ENCODE peak calls at places on chromosomes 3 and 15, in nine cellular contexts. One of them, this sample, is unnamed.
A peak's percentile ranks its signal among the peaks of the same experiment; 100 is the strongest.

GRCh38 chr3:153442386-153442785 is 280.4 kb downstream of the RAP2B start:
- DNase-seq in GM04504: no peak
- DNase-seq in stimulated activated CD8-positive, alpha-beta memory T cell treated with anti-CD3 and anti-CD28 coated beads, Interleukin-15, amount 100 ng/mL, for 48 hours: no peak
- DNase-seq in DMS153: no peak
- DNase-seq in pancreas: no peak
- DNase-seq in SK-N-DZ: no peak
- DNase-seq in stimulated activated CD4-positive, alpha-beta T cell treated with anti-CD3 and anti-CD28 coated beads, Interleukin-4, amount 100 ng/mL, for 4 hours: no peak
- DNase-seq in AG04450: no peak
- DNase-seq in NCI-H2081: no peak
- DNase-seq in this sample: peak; percentile 35

GRCh38 chr15:35306361-35306981 is 221.4 kb upstream of the NANOGP8 start:
- DNase-seq in pancreas: no peak
- DNase-seq in GM04504: peak; percentile 48
- DNase-seq in NCI-H2081: no peak
- DNase-seq in stimulated activated CD8-positive, alpha-beta memory T cell treated with anti-CD3 and anti-CD28 coated beads, Interleukin-15, amount 100 ng/mL, for 48 hours: no peak
- DNase-seq in SK-N-DZ: peak; percentile 38
- DNase-seq in DMS153: no peak
- DNase-seq in AG04450: no peak
- DNase-seq in stimulated activated CD4-positive, alpha-beta T cell treated with anti-CD3 and anti-CD28 coated beads, Interleukin-4, amount 100 ng/mL, for 4 hours: no peak
- DNase-seq in this sample: peak; percentile 36

GRCh38 chr3:197936819-197937384 is 13.1 kb upstream of the RPL35A start:
- DNase-seq in NCI-H2081: no peak
- DNase-seq in stimulated activated CD4-positive, alpha-beta T cell treated with anti-CD3 and anti-CD28 coated beads, Interleukin-4, amount 100 ng/mL, for 4 hours: no peak
- DNase-seq in SK-N-DZ: no peak
- DNase-seq in pancreas: no peak
- DNase-seq in GM04504: no peak
- DNase-seq in AG04450: no peak
- DNase-seq in stimulated activated CD8-positive, alpha-beta memory T cell treated with anti-CD3 and anti-CD28 coated beads, Interleukin-15, amount 100 ng/mL, for 48 hours: no peak
- DNase-seq in DMS153: no peak
- DNase-seq in this sample: no peak

GRCh38 chr3:100761211-100761921 is 52.1 kb downstream of the TFG start:
- DNase-seq in stimulated activated CD8-positive, alpha-beta memory T cell treated with anti-CD3 and anti-CD28 coated beads, Interleukin-15, amount 100 ng/mL, for 48 hours: no peak
- DNase-seq in GM04504: no peak
- DNase-seq in SK-N-DZ: no peak
- DNase-seq in pancreas: no peak
- DNase-seq in NCI-H2081: peak; percentile 13
- DNase-seq in stimulated activated CD4-positive, alpha-beta T cell treated with anti-CD3 and anti-CD28 coated beads, Interleukin-4, amount 100 ng/mL, for 4 hours: no peak
- DNase-seq in AG04450: no peak
- DNase-seq in DMS153: no peak
- DNase-seq in this sample: no peak

GRCh38 chr3:136311971-136312370 is 61.8 kb downstream of the PCCB start:
- DNase-seq in GM04504: no peak
- DNase-seq in NCI-H2081: no peak
- DNase-seq in DMS153: no peak
- DNase-seq in stimulated activated CD8-positive, alpha-beta memory T cell treated with anti-CD3 and anti-CD28 coated beads, Interleukin-15, amount 100 ng/mL, for 48 hours: no peak
- DNase-seq in AG04450: no peak
- DNase-seq in pancreas: no peak
- DNase-seq in stimulated activated CD4-positive, alpha-beta T cell treated with anti-CD3 and anti-CD28 coated beads, Interleukin-4, amount 100 ng/mL, for 4 hours: no peak
- DNase-seq in SK-N-DZ: no peak
- DNase-seq in this sample: peak; percentile 8

GRCh38 chr3:113211370-113212154 is at the start of gene BOC:
- DNase-seq in DMS153: no peak
- DNase-seq in stimulated activated CD8-positive, alpha-beta memory T cell treated with anti-CD3 and anti-CD28 coated beads, Interleukin-15, amount 100 ng/mL, for 48 hours: no peak
- DNase-seq in SK-N-DZ: peak; percentile 36
- DNase-seq in GM04504: no peak
- DNase-seq in AG04450: no peak
- DNase-seq in stimulated activated CD4-positive, alpha-beta T cell treated with anti-CD3 and anti-CD28 coated beads, Interleukin-4, amount 100 ng/mL, for 4 hours: no peak
- DNase-seq in pancreas: peak; percentile 39
- DNase-seq in NCI-H2081: peak; percentile 25
- DNase-seq in this sample: no peak

GRCh38 chr3:13011369-13012227 is 61.6 kb downstream of the IQSEC1 start:
- DNase-seq in stimulated activated CD8-positive, alpha-beta memory T cell treated with anti-CD3 and anti-CD28 coated beads, Interleukin-15, amount 100 ng/mL, for 48 hours: peak; percentile 84
- DNase-seq in DMS153: no peak
- DNase-seq in GM04504: no peak
- DNase-seq in AG04450: no peak
- DNase-seq in NCI-H2081: peak; percentile 5
- DNase-seq in SK-N-DZ: no peak
- DNase-seq in pancreas: no peak
- DNase-seq in stimulated activated CD4-positive, alpha-beta T cell treated with anti-CD3 and anti-CD28 coated beads, Interleukin-4, amount 100 ng/mL, for 4 hours: peak; percentile 88
- DNase-seq in this sample: no peak

GRCh38 chr15:37218351-37218916 is 118.1 kb upstream of the MEIS2 start:
- DNase-seq in pancreas: no peak
- DNase-seq in NCI-H2081: no peak
- DNase-seq in stimulated activated CD4-positive, alpha-beta T cell treated with anti-CD3 and anti-CD28 coated beads, Interleukin-4, amount 100 ng/mL, for 4 hours: no peak
- DNase-seq in SK-N-DZ: peak; percentile 22
- DNase-seq in stimulated activated CD8-positive, alpha-beta memory T cell treated with anti-CD3 and anti-CD28 coated beads, Interleukin-15, amount 100 ng/mL, for 48 hours: no peak
- DNase-seq in AG04450: no peak
- DNase-seq in DMS153: no peak
- DNase-seq in GM04504: no peak
- DNase-seq in this sample: no peak

GRCh38 chr3:182910939-182911781 is 69.2 kb downstream of the DCUN1D1 start:
- DNase-seq in stimulated activated CD4-positive, alpha-beta T cell treated with anti-CD3 and anti-CD28 coated beads, Interleukin-4, amount 100 ng/mL, for 4 hours: no peak
- DNase-seq in pancreas: no peak
- DNase-seq in SK-N-DZ: no peak
- DNase-seq in NCI-H2081: no peak
- DNase-seq in GM04504: no peak
- DNase-seq in stimulated activated CD8-positive, alpha-beta memory T cell treated with anti-CD3 and anti-CD28 coated beads, Interleukin-15, amount 100 ng/mL, for 48 hours: no peak
- DNase-seq in AG04450: no peak
- DNase-seq in DMS153: no peak
- DNase-seq in this sample: no peak

GRCh38 chr15:58139631-58140522 is 1.7 kb downstream of the AQP9 start:
- DNase-seq in SK-N-DZ: no peak
- DNase-seq in stimulated activated CD8-positive, alpha-beta memory T cell treated with anti-CD3 and anti-CD28 coated beads, Interleukin-15, amount 100 ng/mL, for 48 hours: no peak
- DNase-seq in AG04450: no peak
- DNase-seq in NCI-H2081: no peak
- DNase-seq in GM04504: peak; percentile 65
- DNase-seq in stimulated activated CD4-positive, alpha-beta T cell treated with anti-CD3 and anti-CD28 coated beads, Interleukin-4, amount 100 ng/mL, for 4 hours: no peak
- DNase-seq in pancreas: no peak
- DNase-seq in DMS153: no peak
- DNase-seq in this sample: peak; percentile 31

GRCh38 chr3:47413751-47414150 is 32.9 kb downstream of the PTPN23 start:
- DNase-seq in SK-N-DZ: no peak
- DNase-seq in AG04450: no peak
- DNase-seq in stimulated activated CD4-positive, alpha-beta T cell treated with anti-CD3 and anti-CD28 coated beads, Interleukin-4, amount 100 ng/mL, for 4 hours: no peak
- DNase-seq in NCI-H2081: no peak
- DNase-seq in pancreas: no peak
- DNase-seq in DMS153: no peak
- DNase-seq in GM04504: no peak
- DNase-seq in stimulated activated CD8-positive, alpha-beta memory T cell treated with anti-CD3 and anti-CD28 coated beads, Interleukin-15, amount 100 ng/mL, for 48 hours: no peak
- DNase-seq in this sample: no peak

GRCh38 chr3:130340766-130341165 is 4.7 kb upstream of the COL6A5 start:
- DNase-seq in stimulated activated CD4-positive, alpha-beta T cell treated with anti-CD3 and anti-CD28 coated beads, Interleukin-4, amount 100 ng/mL, for 4 hours: no peak
- DNase-seq in stimulated activated CD8-positive, alpha-beta memory T cell treated with anti-CD3 and anti-CD28 coated beads, Interleukin-15, amount 100 ng/mL, for 48 hours: no peak
- DNase-seq in DMS153: no peak
- DNase-seq in NCI-H2081: no peak
- DNase-seq in SK-N-DZ: no peak
- DNase-seq in AG04450: no peak
- DNase-seq in pancreas: no peak
- DNase-seq in GM04504: no peak
- DNase-seq in this sample: no peak

GRCh38 chr15:71052356-71052755 is 62.9 kb upstream of the THSD4 start:
- DNase-seq in pancreas: no peak
- DNase-seq in GM04504: no peak
- DNase-seq in stimulated activated CD8-positive, alpha-beta memory T cell treated with anti-CD3 and anti-CD28 coated beads, Interleukin-15, amount 100 ng/mL, for 48 hours: no peak
- DNase-seq in AG04450: no peak
- DNase-seq in NCI-H2081: no peak
- DNase-seq in SK-N-DZ: no peak
- DNase-seq in stimulated activated CD4-positive, alpha-beta T cell treated with anti-CD3 and anti-CD28 coated beads, Interleukin-4, amount 100 ng/mL, for 4 hours: no peak
- DNase-seq in DMS153: no peak
- DNase-seq in this sample: no peak

GRCh38 chr3:155423526-155423925 is 130.0 kb upstream of the STRIT1 start:
- DNase-seq in AG04450: no peak
- DNase-seq in NCI-H2081: no peak
- DNase-seq in pancreas: no peak
- DNase-seq in stimulated activated CD8-positive, alpha-beta memory T cell treated with anti-CD3 and anti-CD28 coated beads, Interleukin-15, amount 100 ng/mL, for 48 hours: no peak
- DNase-seq in GM04504: no peak
- DNase-seq in stimulated activated CD4-positive, alpha-beta T cell treated with anti-CD3 and anti-CD28 coated beads, Interleukin-4, amount 100 ng/mL, for 4 hours: no peak
- DNase-seq in DMS153: no peak
- DNase-seq in SK-N-DZ: no peak
- DNase-seq in this sample: no peak

GRCh38 chr3:14914777-14915113 is 32.6 kb upstream of the NR2C2 start:
- DNase-seq in AG04450: no peak
- DNase-seq in SK-N-DZ: no peak
- DNase-seq in stimulated activated CD4-positive, alpha-beta T cell treated with anti-CD3 and anti-CD28 coated beads, Interleukin-4, amount 100 ng/mL, for 4 hours: no peak
- DNase-seq in pancreas: no peak
- DNase-seq in stimulated activated CD8-positive, alpha-beta memory T cell treated with anti-CD3 and anti-CD28 coated beads, Interleukin-15, amount 100 ng/mL, for 48 hours: no peak
- DNase-seq in NCI-H2081: no peak
- DNase-seq in DMS153: no peak
- DNase-seq in GM04504: no peak
- DNase-seq in this sample: no peak

GRCh38 chr3:69120879-69121464 is 1.4 kb downstream of the LMOD3 start:
- DNase-seq in NCI-H2081: peak; percentile 55
- DNase-seq in GM04504: peak; percentile 42
- DNase-seq in AG04450: peak; percentile 27
- DNase-seq in stimulated activated CD4-positive, alpha-beta T cell treated with anti-CD3 and anti-CD28 coated beads, Interleukin-4, amount 100 ng/mL, for 4 hours: peak; percentile 79
- DNase-seq in stimulated activated CD8-positive, alpha-beta memory T cell treated with anti-CD3 and anti-CD28 coated beads, Interleukin-15, amount 100 ng/mL, for 48 hours: peak; percentile 60
- DNase-seq in SK-N-DZ: peak; percentile 79
- DNase-seq in DMS153: no peak
- DNase-seq in pancreas: peak; percentile 54
- DNase-seq in this sample: no peak

GRCh38 chr15:71786673-71787072 is 23.7 kb upstream of the NR2E3 start:
- DNase-seq in AG04450: no peak
- DNase-seq in stimulated activated CD8-positive, alpha-beta memory T cell treated with anti-CD3 and anti-CD28 coated beads, Interleukin-15, amount 100 ng/mL, for 48 hours: no peak
- DNase-seq in SK-N-DZ: no peak
- DNase-seq in GM04504: no peak
- DNase-seq in DMS153: no peak
- DNase-seq in NCI-H2081: no peak
- DNase-seq in stimulated activated CD4-positive, alpha-beta T cell treated with anti-CD3 and anti-CD28 coated beads, Interleukin-4, amount 100 ng/mL, for 4 hours: no peak
- DNase-seq in pancreas: no peak
- DNase-seq in this sample: no peak

GRCh38 chr3:128100126-128100525 is 23.5 kb downstream of the RUVBL1 start:
- DNase-seq in stimulated activated CD4-positive, alpha-beta T cell treated with anti-CD3 and anti-CD28 coated beads, Interleukin-4, amount 100 ng/mL, for 4 hours: no peak
- DNase-seq in NCI-H2081: no peak
- DNase-seq in stimulated activated CD8-positive, alpha-beta memory T cell treated with anti-CD3 and anti-CD28 coated beads, Interleukin-15, amount 100 ng/mL, for 48 hours: no peak
- DNase-seq in pancreas: no peak
- DNase-seq in AG04450: no peak
- DNase-seq in DMS153: no peak
- DNase-seq in GM04504: no peak
- DNase-seq in SK-N-DZ: no peak
- DNase-seq in this sample: no peak

GRCh38 chr3:47117803-47118364 is 46.0 kb downstream of the SETD2 start:
- DNase-seq in DMS153: no peak
- DNase-seq in GM04504: no peak
- DNase-seq in stimulated activated CD4-positive, alpha-beta T cell treated with anti-CD3 and anti-CD28 coated beads, Interleukin-4, amount 100 ng/mL, for 4 hours: no peak
- DNase-seq in AG04450: no peak
- DNase-seq in stimulated activated CD8-positive, alpha-beta memory T cell treated with anti-CD3 and anti-CD28 coated beads, Interleukin-15, amount 100 ng/mL, for 48 hours: no peak
- DNase-seq in NCI-H2081: no peak
- DNase-seq in pancreas: no peak
- DNase-seq in SK-N-DZ: no peak
- DNase-seq in this sample: no peak

GRCh38 chr3:48215466-48215865 is 7.8 kb upstream of the CAMP start:
- DNase-seq in DMS153: no peak
- DNase-seq in pancreas: peak; percentile 31
- DNase-seq in GM04504: peak; percentile 18
- DNase-seq in stimulated activated CD8-positive, alpha-beta memory T cell treated with anti-CD3 and anti-CD28 coated beads, Interleukin-15, amount 100 ng/mL, for 48 hours: no peak
- DNase-seq in SK-N-DZ: no peak
- DNase-seq in NCI-H2081: no peak
- DNase-seq in stimulated activated CD4-positive, alpha-beta T cell treated with anti-CD3 and anti-CD28 coated beads, Interleukin-4, amount 100 ng/mL, for 4 hours: no peak
- DNase-seq in AG04450: no peak
- DNase-seq in this sample: peak; percentile 5

GRCh38 chr3:8990266-8991215 is 27.3 kb upstream of the RAD18 start:
- DNase-seq in stimulated activated CD4-positive, alpha-beta T cell treated with anti-CD3 and anti-CD28 coated beads, Interleukin-4, amount 100 ng/mL, for 4 hours: no peak
- DNase-seq in pancreas: no peak
- DNase-seq in DMS153: no peak
- DNase-seq in SK-N-DZ: no peak
- DNase-seq in stimulated activated CD8-positive, alpha-beta memory T cell treated with anti-CD3 and anti-CD28 coated beads, Interleukin-15, amount 100 ng/mL, for 48 hours: no peak
- DNase-seq in AG04450: peak; percentile 82
- DNase-seq in NCI-H2081: no peak
- DNase-seq in GM04504: peak; percentile 61
- DNase-seq in this sample: peak; percentile 64

GRCh38 chr15:58484794-58485600 is 53.2 kb downstream of the LIPC start:
- DNase-seq in NCI-H2081: no peak
- DNase-seq in AG04450: no peak
- DNase-seq in stimulated activated CD4-positive, alpha-beta T cell treated with anti-CD3 and anti-CD28 coated beads, Interleukin-4, amount 100 ng/mL, for 4 hours: peak; percentile 22
- DNase-seq in DMS153: no peak
- DNase-seq in GM04504: no peak
- DNase-seq in SK-N-DZ: no peak
- DNase-seq in pancreas: no peak
- DNase-seq in stimulated activated CD8-positive, alpha-beta memory T cell treated with anti-CD3 and anti-CD28 coated beads, Interleukin-15, amount 100 ng/mL, for 48 hours: no peak
- DNase-seq in this sample: no peak

GRCh38 chr15:94984886-94985285 is 753.5 kb downstream of the MCTP2 start:
- DNase-seq in pancreas: no peak
- DNase-seq in stimulated activated CD8-positive, alpha-beta memory T cell treated with anti-CD3 and anti-CD28 coated beads, Interleukin-15, amount 100 ng/mL, for 48 hours: no peak
- DNase-seq in stimulated activated CD4-positive, alpha-beta T cell treated with anti-CD3 and anti-CD28 coated beads, Interleukin-4, amount 100 ng/mL, for 4 hours: no peak
- DNase-seq in AG04450: no peak
- DNase-seq in DMS153: no peak
- DNase-seq in NCI-H2081: no peak
- DNase-seq in GM04504: no peak
- DNase-seq in SK-N-DZ: no peak
- DNase-seq in this sample: no peak

GRCh38 chr3:173943264-173943663 is 545.7 kb downstream of the NLGN1 start:
- DNase-seq in pancreas: no peak
- DNase-seq in DMS153: no peak
- DNase-seq in GM04504: no peak
- DNase-seq in NCI-H2081: no peak
- DNase-seq in stimulated activated CD8-positive, alpha-beta memory T cell treated with anti-CD3 and anti-CD28 coated beads, Interleukin-15, amount 100 ng/mL, for 48 hours: no peak
- DNase-seq in AG04450: no peak
- DNase-seq in stimulated activated CD4-positive, alpha-beta T cell treated with anti-CD3 and anti-CD28 coated beads, Interleukin-4, amount 100 ng/mL, for 4 hours: no peak
- DNase-seq in SK-N-DZ: no peak
- DNase-seq in this sample: no peak

GRCh38 chr15:73685561-73685960 is 1.4 kb downstream of the CD276 start:
- DNase-seq in GM04504: no peak
- DNase-seq in pancreas: no peak
- DNase-seq in AG04450: no peak
- DNase-seq in SK-N-DZ: no peak
- DNase-seq in stimulated activated CD8-positive, alpha-beta memory T cell treated with anti-CD3 and anti-CD28 coated beads, Interleukin-15, amount 100 ng/mL, for 48 hours: no peak
- DNase-seq in DMS153: no peak
- DNase-seq in stimulated activated CD4-positive, alpha-beta T cell treated with anti-CD3 and anti-CD28 coated beads, Interleukin-4, amount 100 ng/mL, for 4 hours: no peak
- DNase-seq in NCI-H2081: no peak
- DNase-seq in this sample: no peak

GRCh38 chr15:73804421-73804820 is 51.3 kb upstream of the INSYN1 start:
- DNase-seq in NCI-H2081: peak; percentile 47
- DNase-seq in SK-N-DZ: no peak
- DNase-seq in pancreas: no peak
- DNase-seq in AG04450: no peak
- DNase-seq in DMS153: no peak
- DNase-seq in stimulated activated CD4-positive, alpha-beta T cell treated with anti-CD3 and anti-CD28 coated beads, Interleukin-4, amount 100 ng/mL, for 4 hours: no peak
- DNase-seq in stimulated activated CD8-positive, alpha-beta memory T cell treated with anti-CD3 and anti-CD28 coated beads, Interleukin-15, amount 100 ng/mL, for 48 hours: no peak
- DNase-seq in GM04504: no peak
- DNase-seq in this sample: no peak

GRCh38 chr3:38646630-38647029 is 2.9 kb downstream of the SCN5A start:
- DNase-seq in SK-N-DZ: no peak
- DNase-seq in pancreas: no peak
- DNase-seq in stimulated activated CD8-positive, alpha-beta memory T cell treated with anti-CD3 and anti-CD28 coated beads, Interleukin-15, amount 100 ng/mL, for 48 hours: no peak
- DNase-seq in DMS153: no peak
- DNase-seq in NCI-H2081: no peak
- DNase-seq in stimulated activated CD4-positive, alpha-beta T cell treated with anti-CD3 and anti-CD28 coated beads, Interleukin-4, amount 100 ng/mL, for 4 hours: no peak
- DNase-seq in AG04450: no peak
- DNase-seq in GM04504: no peak
- DNase-seq in this sample: no peak

GRCh38 chr15:77568960-77569646 is 63.6 kb downstream of the LINGO1 start:
- DNase-seq in stimulated activated CD4-positive, alpha-beta T cell treated with anti-CD3 and anti-CD28 coated beads, Interleukin-4, amount 100 ng/mL, for 4 hours: no peak
- DNase-seq in SK-N-DZ: no peak
- DNase-seq in stimulated activated CD8-positive, alpha-beta memory T cell treated with anti-CD3 and anti-CD28 coated beads, Interleukin-15, amount 100 ng/mL, for 48 hours: no peak
- DNase-seq in NCI-H2081: no peak
- DNase-seq in pancreas: no peak
- DNase-seq in GM04504: no peak
- DNase-seq in AG04450: no peak
- DNase-seq in DMS153: peak; percentile 6
- DNase-seq in this sample: no peak

GRCh38 chr3:145864336-145864735 is 296.6 kb downstream of the PLOD2 start:
- DNase-seq in NCI-H2081: no peak
- DNase-seq in stimulated activated CD4-positive, alpha-beta T cell treated with anti-CD3 and anti-CD28 coated beads, Interleukin-4, amount 100 ng/mL, for 4 hours: no peak
- DNase-seq in AG04450: no peak
- DNase-seq in DMS153: no peak
- DNase-seq in SK-N-DZ: no peak
- DNase-seq in GM04504: no peak
- DNase-seq in pancreas: no peak
- DNase-seq in stimulated activated CD8-positive, alpha-beta memory T cell treated with anti-CD3 and anti-CD28 coated beads, Interleukin-15, amount 100 ng/mL, for 48 hours: no peak
- DNase-seq in this sample: no peak

GRCh38 chr15:41473418-41473817 is 20.3 kb upstream of the ITPKA start:
- DNase-seq in stimulated activated CD8-positive, alpha-beta memory T cell treated with anti-CD3 and anti-CD28 coated beads, Interleukin-15, amount 100 ng/mL, for 48 hours: no peak
- DNase-seq in GM04504: no peak
- DNase-seq in stimulated activated CD4-positive, alpha-beta T cell treated with anti-CD3 and anti-CD28 coated beads, Interleukin-4, amount 100 ng/mL, for 4 hours: no peak
- DNase-seq in AG04450: no peak
- DNase-seq in DMS153: no peak
- DNase-seq in pancreas: no peak
- DNase-seq in NCI-H2081: no peak
- DNase-seq in SK-N-DZ: no peak
- DNase-seq in this sample: no peak

GRCh38 chr3:90007786-90008499 is 900.5 kb downstream of the EPHA3 start:
- DNase-seq in SK-N-DZ: no peak
- DNase-seq in stimulated activated CD4-positive, alpha-beta T cell treated with anti-CD3 and anti-CD28 coated beads, Interleukin-4, amount 100 ng/mL, for 4 hours: no peak
- DNase-seq in DMS153: no peak
- DNase-seq in pancreas: no peak
- DNase-seq in GM04504: no peak
- DNase-seq in stimulated activated CD8-positive, alpha-beta memory T cell treated with anti-CD3 and anti-CD28 coated beads, Interleukin-15, amount 100 ng/mL, for 48 hours: no peak
- DNase-seq in NCI-H2081: no peak
- DNase-seq in AG04450: no peak
- DNase-seq in this sample: peak; percentile 85